ENCODE peak calls at places on chromosomes 6 and 20, in four cellular contexts. Q is NCI-H1092 treated with DMSO at 0.1 percent for 48 hours, W is GM23248, Z is endothelial cell. D is an unnamed sample.

GRCh38 chr6:79466222-79466834 is 70.9 kb downstream of the LCA5 start:
- DNase-seq in Q (peak), W (peak), Z (no peak), D (no peak)

GRCh38 chr6:157241411-157241979 is 81.8 kb downstream of the TMEM242 start:
- DNase-seq in W (peak), Q (peak), Z (no peak), D (no peak)

GRCh38 chr6:6599468-6599873 is 11.0 kb downstream of the LY86 start:
- DNase-seq in Z (no peak), Q (no peak), W (no peak), D (no peak)

GRCh38 chr6:110042670-110043296 is 64.7 kb downstream of the GPR6 start:
- DNase-seq in W (no peak), Q (no peak), Z (no peak), D (no peak)

GRCh38 chr6:167799033-167799933 is 27.4 kb upstream of the AFDN start:
- DNase-seq in W (peak), Z (no peak), Q (peak), D (no peak)

GRCh38 chr6:7727951-7728854 is 2.3 kb downstream of the BMP6 start:
- DNase-seq in Q (peak), Z (peak), W (peak), D (no peak)

GRCh38 chr20:4141616-4142240 is 126.4 kb upstream of the RNF24 start:
- DNase-seq in Z (no peak), W (no peak), Q (no peak), D (no peak)

GRCh38 chr20:43799150-43799711 is 72.4 kb upstream of the GTSF1L start:
- DNase-seq in W (peak), Z (no peak), Q (peak), D (peak)

GRCh38 chr6:125546827-125547226 is 202.6 kb upstream of the HEY2 start:
- DNase-seq in Q (no peak), Z (no peak), W (peak), D (peak)

GRCh38 chr20:38581830-38582358 is 897 bp downstream of the ADIG start:
- DNase-seq in Q (no peak), W (no peak), Z (no peak), D (no peak)

GRCh38 chr6:35139924-35140524 is 1.1 kb downstream of the TCP11 start:
- DNase-seq in Z (peak), Q (peak), W (peak), D (peak)

GRCh38 chr20:63431944-63432343 is 40.5 kb downstream of the KCNQ2 start:
- DNase-seq in W (no peak), Q (no peak), Z (no peak), D (no peak)

GRCh38 chr6:140281236-140281635 is 906.8 kb upstream of the CITED2 start:
- DNase-seq in Z (no peak), W (no peak), Q (no peak), D (no peak)

GRCh38 chr6:136226027-136226673 is 24.0 kb downstream of the MTFR2 start:
- DNase-seq in W (peak), Z (peak), Q (peak), D (peak)

GRCh38 chr20:57439432-57439831 is 48.2 kb downstream of the RBM38 start:
- DNase-seq in Z (no peak), Q (peak), W (peak), D (no peak)

GRCh38 chr6:32183030-32183429 is 1.0 kb downstream of the AGER start:
- DNase-seq in W (no peak), Z (no peak), Q (no peak), D (no peak)

GRCh38 chr6:134949927-134950326 is at the start of gene ALDH8A1:
- DNase-seq in W (no peak), Q (no peak), Z (no peak), D (no peak)

GRCh38 chr6:53119772-53120409 is 28.8 kb downstream of the GCM1 start:
- DNase-seq in Z (no peak), Q (peak), W (peak), D (no peak)

GRCh38 chr20:33279261-33279910 is 3.6 kb upstream of the BPIFB1 start:
- DNase-seq in W (no peak), Z (no peak), Q (no peak), D (no peak)

GRCh38 chr6:118551063-118551672 is 3.1 kb downstream of the PLN start:
- DNase-seq in W (peak), Q (peak), Z (no peak), D (peak)

GRCh38 chr6:40715501-40716403 is 128.6 kb upstream of the LRFN2 start:
- DNase-seq in Q (peak), W (no peak), Z (no peak), D (peak)

GRCh38 chr20:54061106-54061881 is 9.1 kb downstream of the BCAS1 start:
- DNase-seq in Q (no peak), Z (no peak), W (peak), D (no peak)

GRCh38 chr6:41901882-41902519 is 6.8 kb upstream of the USP49 start:
- DNase-seq in W (peak), Q (no peak), Z (peak), D (peak)

GRCh38 chr20:58839474-58839874 is 11.2 kb downstream of the GNAS-AS1 start:
- DNase-seq in Q (peak), Z (peak), W (peak), D (no peak)

GRCh38 chr6:116779569-116780164 is 14.1 kb upstream of the FAM162B start:
- DNase-seq in Q (peak), W (peak), Z (no peak), D (peak)

GRCh38 chr6:136782021-136782770 is 10.1 kb downstream of the MAP3K5 start:
- DNase-seq in W (peak), Z (no peak), Q (no peak), D (no peak)

GRCh38 chr6:36139431-36139830 is 9.1 kb downstream of the MAPK13 start:
- DNase-seq in Z (peak), Q (peak), W (no peak), D (no peak)